ENCODE peak calls at places on chromosomes 2 and 18, in nine cellular contexts. P is ELR; J is cardiac fibroblast; O is stimulated activated CD8-positive, alpha-beta memory T cell treated with anti-CD3 and anti-CD28 coated beads, Interleukin-4, amount 100 ng/mL, for 48 hours; N is retina; S is activated T-helper 1 cell treated with anti-CD3 and anti-CD28 coated beads, Interleukin-12 subunit alpha, Interleukin-12 subunit beta, Interleukin-2, Interleukin-4 antibody, amounts not matched to agents 30 ng/mL and 10 ng/mL and 1 ng/mL, durations not matched to agents 14 hours and 24 hours and 36 hours; L is GDM1; D is transverse colon; A is NCI-H460. H is an unnamed sample.

GRCh38 chr18:60892441-60892840 is 440.8 kb upstream of the CDH20 start:
- DNase-seq in P (peak; percentile 7), J (peak; percentile 28), O (no peak), N (no peak), S (no peak), L (no peak), D (no peak), A (no peak), H (no peak)

GRCh38 chr2:67013821-67014220 is 383.3 kb upstream of the ETAA1 start:
- DNase-seq in P (no peak), J (no peak), O (no peak), N (no peak), S (no peak), L (no peak), D (no peak), A (no peak), H (no peak)

GRCh38 chr2:119106301-119106897 is 52.2 kb downstream of the C1QL2 start:
- DNase-seq in P (peak; percentile 45), J (peak; percentile 34), O (peak; percentile 58), N (peak; percentile 18), S (peak; percentile 4), L (no peak), D (peak; percentile 24), A (peak; percentile 44), H (peak; percentile 59)

GRCh38 chr2:106054336-106054735 is 139.8 kb downstream of the UXS1 start:
- DNase-seq in P (no peak), J (no peak), O (no peak), N (no peak), S (no peak), L (no peak), D (no peak), A (no peak), H (no peak)

GRCh38 chr2:26915316-26915715 is 55.1 kb upstream of the MAPRE3 start:
- DNase-seq in P (no peak), J (no peak), O (no peak), N (no peak), S (no peak), L (no peak), D (no peak), A (no peak), H (no peak)

GRCh38 chr2:26561918-26562810 is 79.0 kb downstream of the CIB4 start:
- DNase-seq in P (peak; percentile 44), J (peak; percentile 52), O (peak; percentile 63), N (peak; percentile 83), S (no peak), L (no peak), D (peak; percentile 61), A (peak; percentile 54), H (no peak)

GRCh38 chr2:20224191-20224715 is 677 bp downstream of the SDC1 start:
- DNase-seq in P (peak; percentile 37), J (no peak), O (no peak), N (no peak), S (no peak), L (no peak), D (no peak), A (peak; percentile 19), H (no peak)

GRCh38 chr2:44543773-44544725 is 182.3 kb downstream of the CAMKMT start:
- DNase-seq in P (peak; percentile 52), J (no peak), O (no peak), N (peak; percentile 51), S (no peak), L (no peak), D (no peak), A (no peak), H (peak; percentile 51)

GRCh38 chr2:57720728-57721627 is 325.6 kb upstream of the VRK2 start:
- DNase-seq in P (peak; percentile 93), J (peak; percentile 62), O (peak; percentile 46), N (peak; percentile 79), S (no peak), L (peak; percentile 35), D (peak; percentile 8), A (peak; percentile 55), H (peak; percentile 82)

GRCh38 chr2:158949300-158949699 is 19.1 kb upstream of the TANC1 start:
- DNase-seq in P (no peak), J (no peak), O (no peak), N (no peak), S (no peak), L (no peak), D (no peak), A (no peak), H (no peak)

GRCh38 chr18:55422456-55423185 is 165.4 kb downstream of the TCF4 start:
- DNase-seq in P (peak; percentile 58), J (peak; percentile 83), O (no peak), N (peak; percentile 69), S (no peak), L (no peak), D (peak; percentile 22), A (no peak), H (no peak)

GRCh38 chr2:223465793-223466192 is 136.4 kb downstream of the SCG2 start:
- DNase-seq in P (peak; percentile 95), J (peak; percentile 99), O (no peak), N (no peak), S (no peak), L (no peak), D (peak; percentile 48), A (peak; percentile 79), H (peak; percentile 16)

GRCh38 chr2:85851253-85851955 is 37.4 kb downstream of the ST3GAL5 start:
- DNase-seq in P (peak; percentile 77), J (no peak), O (no peak), N (no peak), S (no peak), L (no peak), D (peak; percentile 35), A (no peak), H (no peak)

H was measured in OCI-M1.